ENCODE peak calls at places on chromosomes 12 and 14, in eight cellular contexts. C, Y, L, Z, A, S, G and D are unnamed samples.
A peak's percentile ranks its signal among the peaks of the same experiment; 100 is the strongest.

GRCh38 chr14:101054671-101055070 is 151.1 kb upstream of the RTL1 start:
- DNase-seq in C (no peak), Y (no peak), L (no peak), Z (no peak), A (no peak), S (no peak), G (peak; percentile 43), D (peak; percentile 48)

GRCh38 chr12:70117670-70118069 is 125.6 kb upstream of the CNOT2 start:
- DNase-seq in C (no peak), Y (no peak), L (no peak), Z (no peak), A (no peak), S (no peak), G (no peak), D (no peak)

GRCh38 chr12:28698541-28698940 is 450.5 kb upstream of the FAR2 start:
- DNase-seq in C (no peak), Y (no peak), L (no peak), Z (no peak), A (no peak), S (no peak), G (no peak), D (no peak)

GRCh38 chr12:52203126-52203921 is 11.5 kb upstream of the KRT80 start:
- DNase-seq in C (peak; percentile 80), Y (no peak), L (peak; percentile 31), Z (peak; percentile 71), A (peak; percentile 87), S (peak; percentile 56), G (peak; percentile 77), D (peak; percentile 88)

GRCh38 chr12:93892431-93893210 is 215.4 kb downstream of the CRADD start:
- DNase-seq in C (no peak), Y (peak; percentile 35), L (peak; percentile 82), Z (no peak), A (no peak), S (no peak), G (no peak), D (no peak)

GRCh38 chr12:108468149-108468968 is 46.7 kb upstream of the FICD start:
- DNase-seq in C (peak; percentile 68), Y (peak; percentile 77), L (peak; percentile 81), Z (peak; percentile 26), A (peak; percentile 19), S (no peak), G (peak; percentile 20), D (peak; percentile 48)

GRCh38 chr12:32273712-32274111 is 125.6 kb upstream of the FGD4 start:
- DNase-seq in C (no peak), Y (peak; percentile 29), L (peak; percentile 78), Z (no peak), A (no peak), S (no peak), G (no peak), D (no peak)

GRCh38 chr14:68295316-68295816 is 475.8 kb downstream of the RAD51B start:
- DNase-seq in C (no peak), Y (no peak), L (peak; percentile 39), Z (peak; percentile 24), A (no peak), S (peak; percentile 15), G (no peak), D (no peak)

GRCh38 chr12:90653051-90653450 is 301.9 kb downstream of the CCER1 start:
- DNase-seq in C (no peak), Y (no peak), L (no peak), Z (peak; percentile 11), A (peak; percentile 21), S (no peak), G (peak; percentile 71), D (peak; percentile 37)

GRCh38 chr14:21026251-21026987 is 1.6 kb upstream of the NDRG2 start:
- DNase-seq in C (no peak), Y (no peak), L (no peak), Z (no peak), A (no peak), S (no peak), G (no peak), D (no peak)

GRCh38 chr12:18559242-18559641 is 178.6 kb downstream of the PLCZ1 start:
- DNase-seq in C (no peak), Y (no peak), L (no peak), Z (no peak), A (no peak), S (no peak), G (no peak), D (no peak)

GRCh38 chr12:24896171-24896570 is 52.7 kb downstream of the BCAT1 start:
- DNase-seq in C (no peak), Y (no peak), L (no peak), Z (no peak), A (no peak), S (no peak), G (no peak), D (peak; percentile 59)

GRCh38 chr12:66365718-66366485 is 63.6 kb downstream of the HELB start:
- DNase-seq in C (no peak), Y (no peak), L (no peak), Z (no peak), A (no peak), S (no peak), G (peak; percentile 25), D (peak; percentile 12)

GRCh38 chr12:32533971-32534590 is 134.7 kb downstream of the FGD4 start:
- DNase-seq in C (peak; percentile 43), Y (no peak), L (peak; percentile 24), Z (peak; percentile 99), A (peak; percentile 73), S (peak; percentile 1), G (peak; percentile 98), D (peak; percentile 97)

GRCh38 chr12:47281667-47282171 is 202.0 kb upstream of the AMIGO2 start:
- DNase-seq in C (peak; percentile 49), Y (no peak), L (no peak), Z (no peak), A (peak; percentile 71), S (no peak), G (peak; percentile 24), D (peak; percentile 30)

GRCh38 chr14:95476747-95477146 is 39.7 kb downstream of the SYNE3 start:
- DNase-seq in C (no peak), Y (no peak), L (no peak), Z (no peak), A (no peak), S (no peak), G (no peak), D (no peak)

DNA sequence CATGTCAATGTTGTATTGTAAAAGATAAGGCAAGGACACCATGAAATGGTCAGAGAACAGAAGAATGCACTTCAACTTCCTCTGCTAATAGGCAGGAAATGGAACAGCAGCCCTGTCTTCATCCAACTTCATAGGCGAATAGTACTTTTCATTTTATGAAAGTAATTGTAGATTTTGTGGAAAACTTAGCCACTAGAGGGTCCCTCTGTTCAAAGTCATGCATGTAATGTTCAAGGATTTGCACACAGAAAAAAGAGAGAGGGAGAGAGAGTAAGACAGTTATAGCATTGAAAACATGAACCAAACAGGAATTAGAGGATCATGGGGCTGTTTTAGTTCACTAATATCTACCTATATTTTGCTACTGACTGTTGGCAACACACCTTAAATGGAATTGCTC is 172.2 kb downstream of the FLRT2 start:
- DNase-seq in C (no peak), Y (no peak), L (no peak), Z (no peak), A (no peak), S (no peak), G (no peak), D (peak; percentile 16)
- H3K4me2 ChIP-seq in C (no peak overlapping the region), Y (no peak overlapping the region), L (no peak overlapping the region), Z (no peak overlapping the region), A (no peak overlapping the region), S (no peak overlapping the region), G (no peak overlapping the region), D (no peak overlapping the region)

DNA sequence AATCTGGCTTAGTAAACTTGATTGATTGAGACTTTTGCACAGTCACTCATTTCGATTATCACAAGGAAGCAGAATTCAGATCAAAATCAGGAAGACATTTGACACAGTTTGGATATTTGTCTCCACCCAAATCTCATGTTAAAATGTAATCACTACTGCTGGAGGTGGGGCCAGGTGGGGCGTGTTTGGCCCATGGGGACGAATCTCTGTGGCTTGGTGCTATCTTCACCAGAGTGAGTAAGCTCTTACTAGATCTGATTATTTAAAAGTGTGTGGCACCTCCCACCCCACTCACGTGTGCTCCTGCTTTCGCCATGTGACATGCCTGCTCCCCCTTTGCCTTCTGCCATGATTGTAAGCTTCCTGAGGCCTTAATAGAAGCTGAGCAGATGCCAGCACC is 291.4 kb downstream of the PCNX1 start:
- DNase-seq in C (no peak), Y (no peak), L (no peak), Z (no peak), A (no peak), S (no peak), G (no peak), D (no peak)
- H2AFZ ChIP-seq in C (no peak overlapping the region), Y (no peak overlapping the region), L (no peak overlapping the region), Z (no peak overlapping the region), A (no peak overlapping the region), S (no peak overlapping the region), G (no peak overlapping the region), D (no peak overlapping the region)

GRCh38 chr14:85317491-85318021 is 212.4 kb upstream of the FLRT2 start:
- DNase-seq in C (peak; percentile 6), Y (no peak), L (no peak), Z (no peak), A (peak; percentile 51), S (no peak), G (peak; percentile 26), D (no peak)

GRCh38 chr14:85319101-85319500 is 210.8 kb upstream of the FLRT2 start:
- DNase-seq in C (peak; percentile 36), Y (no peak), L (no peak), Z (no peak), A (no peak), S (no peak), G (no peak), D (no peak)

GRCh38 chr14:85315891-85316290 is 214.1 kb upstream of the FLRT2 start:
- DNase-seq in C (no peak), Y (no peak), L (no peak), Z (no peak), A (no peak), S (no peak), G (no peak), D (no peak)

GRCh38 chr14:85316701-85317100 is 213.2 kb upstream of the FLRT2 start:
- DNase-seq in C (no peak), Y (no peak), L (no peak), Z (peak; percentile 81), A (peak; percentile 11), S (no peak), G (peak; percentile 15), D (peak; percentile 12)

DNA sequence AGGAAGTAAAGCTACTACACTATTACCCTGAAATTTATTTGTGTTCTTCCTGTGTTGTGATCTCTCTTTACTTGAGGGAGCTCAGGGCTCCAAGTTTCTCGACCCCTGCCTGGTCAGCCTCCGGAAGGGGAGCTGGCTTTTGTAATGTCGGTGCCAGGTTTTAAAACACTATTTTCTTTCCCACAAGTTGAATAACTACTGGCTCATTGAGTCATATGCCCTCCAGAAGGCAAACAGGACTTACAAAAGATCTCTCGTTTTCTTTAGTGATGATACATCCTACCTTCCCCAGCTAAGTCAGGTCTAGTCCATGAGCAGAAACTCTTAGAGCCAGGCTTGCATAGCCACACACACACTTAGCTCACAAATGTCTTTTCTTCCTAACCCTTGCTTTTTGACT is 209.9 kb upstream of the FLRT2 start:
- DNase-seq in C (peak; percentile 65), Y (no peak), L (no peak), Z (peak; percentile 64), A (peak; percentile 78), S (no peak), G (peak; percentile 73), D (peak; percentile 15)
- H3K27ac ChIP-seq in C (peak overlapping the region; percentile 87), Y (no peak overlapping the region), L (no peak overlapping the region), Z (peak overlapping the region; percentile 32), A (no peak overlapping the region), S (no peak overlapping the region), G (no peak overlapping the region), D (no peak overlapping the region)

DNA sequence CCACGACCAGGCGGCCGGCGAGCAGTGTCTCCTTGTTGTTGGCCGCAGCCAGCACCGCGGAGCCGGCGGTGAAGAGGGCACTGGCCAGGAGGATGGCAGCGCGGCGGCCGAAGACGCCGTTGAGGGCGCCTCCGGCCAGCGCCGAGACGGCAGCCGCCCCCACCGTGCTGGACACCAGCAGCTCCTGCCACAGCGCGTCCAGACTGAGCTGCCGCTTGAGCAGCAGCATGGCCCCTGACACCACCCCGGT is 691 bp downstream of the SLC2A13 start:
- DNase-seq in C (peak; percentile 26), Y (peak; percentile 33), L (no peak), Z (no peak), A (no peak), S (no peak), G (no peak), D (no peak)
- H3K4me2 ChIP-seq in C (peak overlapping the region; percentile 80), Y (peak overlapping the region; percentile 72), L (peak overlapping the region; percentile 87), Z (peak overlapping the region; percentile 64), A (peak overlapping the region; percentile 96), S (peak overlapping the region; percentile 93), G (peak overlapping the region; percentile 79), D (peak overlapping the region; percentile 81)